ENCODE peak calls at places on chromosome 10, in seven cellular contexts. One of them, this sample, is unnamed.

GRCh38 chr10:121165276-121165675 is 314.1 kb downstream of the WDR11 start:
- DNase-seq in AG08396: no peak
- DNase-seq in GM06990: no peak
- DNase-seq in activated T-cell treated with anti-CD3 and anti-CD28 coated beads, Interleukin-2, amount 50 U/mL, for 4 hours: no peak
- DNase-seq in Calu3: no peak
- DNase-seq in stimulated activated CD4-positive, alpha-beta T cell treated with anti-CD3 and anti-CD28 coated beads, Interleukin-12 subunit alpha, Interleukin-12 subunit beta, amount 100 ng/mL, for 4 hours: no peak
- DNase-seq in activated CD4-positive, alpha-beta T cell treated with anti-CD3 and anti-CD28 coated beads, Interleukin-2, amount 10 ng/mL, durations not matched to agents 7 days and 5 days: no peak
- DNase-seq in this sample: peak

GRCh38 chr10:44105643-44106042 is 279.3 kb downstream of the CXCL12 start:
- DNase-seq in AG08396: no peak
- DNase-seq in GM06990: no peak
- DNase-seq in activated T-cell treated with anti-CD3 and anti-CD28 coated beads, Interleukin-2, amount 50 U/mL, for 4 hours: no peak
- DNase-seq in Calu3: no peak
- DNase-seq in stimulated activated CD4-positive, alpha-beta T cell treated with anti-CD3 and anti-CD28 coated beads, Interleukin-12 subunit alpha, Interleukin-12 subunit beta, amount 100 ng/mL, for 4 hours: no peak
- DNase-seq in activated CD4-positive, alpha-beta T cell treated with anti-CD3 and anti-CD28 coated beads, Interleukin-2, amount 10 ng/mL, durations not matched to agents 7 days and 5 days: no peak
- DNase-seq in this sample: no peak

GRCh38 chr10:59876695-59877094 is 29.7 kb downstream of the CCDC6 start:
- DNase-seq in AG08396: no peak
- DNase-seq in GM06990: no peak
- DNase-seq in activated T-cell treated with anti-CD3 and anti-CD28 coated beads, Interleukin-2, amount 50 U/mL, for 4 hours: no peak
- DNase-seq in Calu3: no peak
- DNase-seq in stimulated activated CD4-positive, alpha-beta T cell treated with anti-CD3 and anti-CD28 coated beads, Interleukin-12 subunit alpha, Interleukin-12 subunit beta, amount 100 ng/mL, for 4 hours: no peak
- DNase-seq in activated CD4-positive, alpha-beta T cell treated with anti-CD3 and anti-CD28 coated beads, Interleukin-2, amount 10 ng/mL, durations not matched to agents 7 days and 5 days: no peak
- DNase-seq in this sample: no peak

GRCh38 chr10:119755446-119755845 is 29.6 kb downstream of the INPP5F start:
- DNase-seq in AG08396: no peak
- DNase-seq in GM06990: no peak
- DNase-seq in activated T-cell treated with anti-CD3 and anti-CD28 coated beads, Interleukin-2, amount 50 U/mL, for 4 hours: no peak
- DNase-seq in Calu3: no peak
- DNase-seq in stimulated activated CD4-positive, alpha-beta T cell treated with anti-CD3 and anti-CD28 coated beads, Interleukin-12 subunit alpha, Interleukin-12 subunit beta, amount 100 ng/mL, for 4 hours: no peak
- DNase-seq in activated CD4-positive, alpha-beta T cell treated with anti-CD3 and anti-CD28 coated beads, Interleukin-2, amount 10 ng/mL, durations not matched to agents 7 days and 5 days: no peak
- DNase-seq in this sample: no peak

GRCh38 chr10:19638173-19638872 is 177.9 kb upstream of the PLXDC2 start:
- DNase-seq in AG08396: peak
- DNase-seq in GM06990: no peak
- DNase-seq in activated T-cell treated with anti-CD3 and anti-CD28 coated beads, Interleukin-2, amount 50 U/mL, for 4 hours: no peak
- DNase-seq in Calu3: no peak
- DNase-seq in stimulated activated CD4-positive, alpha-beta T cell treated with anti-CD3 and anti-CD28 coated beads, Interleukin-12 subunit alpha, Interleukin-12 subunit beta, amount 100 ng/mL, for 4 hours: no peak
- DNase-seq in activated CD4-positive, alpha-beta T cell treated with anti-CD3 and anti-CD28 coated beads, Interleukin-2, amount 10 ng/mL, durations not matched to agents 7 days and 5 days: no peak
- DNase-seq in this sample: peak

GRCh38 chr10:60958892-60959601 is 15.1 kb upstream of the RHOBTB1 start:
- DNase-seq in AG08396: no peak
- DNase-seq in GM06990: no peak
- DNase-seq in activated T-cell treated with anti-CD3 and anti-CD28 coated beads, Interleukin-2, amount 50 U/mL, for 4 hours: no peak
- DNase-seq in Calu3: no peak
- DNase-seq in stimulated activated CD4-positive, alpha-beta T cell treated with anti-CD3 and anti-CD28 coated beads, Interleukin-12 subunit alpha, Interleukin-12 subunit beta, amount 100 ng/mL, for 4 hours: no peak
- DNase-seq in activated CD4-positive, alpha-beta T cell treated with anti-CD3 and anti-CD28 coated beads, Interleukin-2, amount 10 ng/mL, durations not matched to agents 7 days and 5 days: no peak
- DNase-seq in this sample: peak

GRCh38 chr10:8279598-8279997 is 225.1 kb downstream of the GATA3 start:
- DNase-seq in AG08396: peak
- DNase-seq in GM06990: no peak
- DNase-seq in activated T-cell treated with anti-CD3 and anti-CD28 coated beads, Interleukin-2, amount 50 U/mL, for 4 hours: no peak
- DNase-seq in Calu3: peak
- DNase-seq in stimulated activated CD4-positive, alpha-beta T cell treated with anti-CD3 and anti-CD28 coated beads, Interleukin-12 subunit alpha, Interleukin-12 subunit beta, amount 100 ng/mL, for 4 hours: no peak
- DNase-seq in activated CD4-positive, alpha-beta T cell treated with anti-CD3 and anti-CD28 coated beads, Interleukin-2, amount 10 ng/mL, durations not matched to agents 7 days and 5 days: no peak
- DNase-seq in this sample: no peak

GRCh38 chr10:120506674-120507073 is 49.6 kb downstream of the PLPP4 start:
- DNase-seq in AG08396: peak
- DNase-seq in GM06990: no peak
- DNase-seq in activated T-cell treated with anti-CD3 and anti-CD28 coated beads, Interleukin-2, amount 50 U/mL, for 4 hours: no peak
- DNase-seq in Calu3: no peak
- DNase-seq in stimulated activated CD4-positive, alpha-beta T cell treated with anti-CD3 and anti-CD28 coated beads, Interleukin-12 subunit alpha, Interleukin-12 subunit beta, amount 100 ng/mL, for 4 hours: no peak
- DNase-seq in activated CD4-positive, alpha-beta T cell treated with anti-CD3 and anti-CD28 coated beads, Interleukin-2, amount 10 ng/mL, durations not matched to agents 7 days and 5 days: no peak
- DNase-seq in this sample: no peak

GRCh38 chr10:133285217-133285616 is 8.5 kb upstream of the ADAM8 start:
- DNase-seq in AG08396: no peak
- DNase-seq in GM06990: no peak
- DNase-seq in activated T-cell treated with anti-CD3 and anti-CD28 coated beads, Interleukin-2, amount 50 U/mL, for 4 hours: no peak
- DNase-seq in Calu3: no peak
- DNase-seq in stimulated activated CD4-positive, alpha-beta T cell treated with anti-CD3 and anti-CD28 coated beads, Interleukin-12 subunit alpha, Interleukin-12 subunit beta, amount 100 ng/mL, for 4 hours: no peak
- DNase-seq in activated CD4-positive, alpha-beta T cell treated with anti-CD3 and anti-CD28 coated beads, Interleukin-2, amount 10 ng/mL, durations not matched to agents 7 days and 5 days: no peak
- DNase-seq in this sample: no peak

GRCh38 chr10:31944071-31944433 is 15.4 kb upstream of the ARHGAP12 start:
- DNase-seq in AG08396: no peak
- DNase-seq in GM06990: no peak
- DNase-seq in activated T-cell treated with anti-CD3 and anti-CD28 coated beads, Interleukin-2, amount 50 U/mL, for 4 hours: no peak
- DNase-seq in Calu3: no peak
- DNase-seq in stimulated activated CD4-positive, alpha-beta T cell treated with anti-CD3 and anti-CD28 coated beads, Interleukin-12 subunit alpha, Interleukin-12 subunit beta, amount 100 ng/mL, for 4 hours: no peak
- DNase-seq in activated CD4-positive, alpha-beta T cell treated with anti-CD3 and anti-CD28 coated beads, Interleukin-2, amount 10 ng/mL, durations not matched to agents 7 days and 5 days: no peak
- DNase-seq in this sample: no peak

GRCh38 chr10:131006458-131007256 is 304.9 kb downstream of the TCERG1L start:
- DNase-seq in AG08396: no peak
- DNase-seq in GM06990: no peak
- DNase-seq in activated T-cell treated with anti-CD3 and anti-CD28 coated beads, Interleukin-2, amount 50 U/mL, for 4 hours: no peak
- DNase-seq in Calu3: no peak
- DNase-seq in stimulated activated CD4-positive, alpha-beta T cell treated with anti-CD3 and anti-CD28 coated beads, Interleukin-12 subunit alpha, Interleukin-12 subunit beta, amount 100 ng/mL, for 4 hours: no peak
- DNase-seq in activated CD4-positive, alpha-beta T cell treated with anti-CD3 and anti-CD28 coated beads, Interleukin-2, amount 10 ng/mL, durations not matched to agents 7 days and 5 days: no peak
- DNase-seq in this sample: no peak

GRCh38 chr10:65419629-65420028 is 1506.2 kb upstream of the LRRTM3 start:
- DNase-seq in AG08396: no peak
- DNase-seq in GM06990: no peak
- DNase-seq in activated T-cell treated with anti-CD3 and anti-CD28 coated beads, Interleukin-2, amount 50 U/mL, for 4 hours: no peak
- DNase-seq in Calu3: no peak
- DNase-seq in stimulated activated CD4-positive, alpha-beta T cell treated with anti-CD3 and anti-CD28 coated beads, Interleukin-12 subunit alpha, Interleukin-12 subunit beta, amount 100 ng/mL, for 4 hours: no peak
- DNase-seq in activated CD4-positive, alpha-beta T cell treated with anti-CD3 and anti-CD28 coated beads, Interleukin-2, amount 10 ng/mL, durations not matched to agents 7 days and 5 days: no peak
- DNase-seq in this sample: peak

GRCh38 chr10:5449823-5450222 is 37.5 kb downstream of the NET1 start:
- DNase-seq in AG08396: peak
- DNase-seq in GM06990: no peak
- DNase-seq in activated T-cell treated with anti-CD3 and anti-CD28 coated beads, Interleukin-2, amount 50 U/mL, for 4 hours: no peak
- DNase-seq in Calu3: peak
- DNase-seq in stimulated activated CD4-positive, alpha-beta T cell treated with anti-CD3 and anti-CD28 coated beads, Interleukin-12 subunit alpha, Interleukin-12 subunit beta, amount 100 ng/mL, for 4 hours: no peak
- DNase-seq in activated CD4-positive, alpha-beta T cell treated with anti-CD3 and anti-CD28 coated beads, Interleukin-2, amount 10 ng/mL, durations not matched to agents 7 days and 5 days: no peak
- DNase-seq in this sample: peak

GRCh38 chr10:129193148-129193547 is 273.9 kb upstream of the MGMT start:
- DNase-seq in AG08396: no peak
- DNase-seq in GM06990: no peak
- DNase-seq in activated T-cell treated with anti-CD3 and anti-CD28 coated beads, Interleukin-2, amount 50 U/mL, for 4 hours: no peak
- DNase-seq in Calu3: no peak
- DNase-seq in stimulated activated CD4-positive, alpha-beta T cell treated with anti-CD3 and anti-CD28 coated beads, Interleukin-12 subunit alpha, Interleukin-12 subunit beta, amount 100 ng/mL, for 4 hours: no peak
- DNase-seq in activated CD4-positive, alpha-beta T cell treated with anti-CD3 and anti-CD28 coated beads, Interleukin-2, amount 10 ng/mL, durations not matched to agents 7 days and 5 days: no peak
- DNase-seq in this sample: no peak

GRCh38 chr10:69089638-69090599 is 2.0 kb downstream of the SRGN start:
- DNase-seq in AG08396: no peak
- DNase-seq in GM06990: peak
- DNase-seq in activated T-cell treated with anti-CD3 and anti-CD28 coated beads, Interleukin-2, amount 50 U/mL, for 4 hours: peak
- DNase-seq in Calu3: no peak
- DNase-seq in stimulated activated CD4-positive, alpha-beta T cell treated with anti-CD3 and anti-CD28 coated beads, Interleukin-12 subunit alpha, Interleukin-12 subunit beta, amount 100 ng/mL, for 4 hours: peak
- DNase-seq in activated CD4-positive, alpha-beta T cell treated with anti-CD3 and anti-CD28 coated beads, Interleukin-2, amount 10 ng/mL, durations not matched to agents 7 days and 5 days: peak
- DNase-seq in this sample: no peak

GRCh38 chr10:22340362-22341189 is 4.7 kb upstream of the SPAG6 start:
- DNase-seq in AG08396: peak
- DNase-seq in GM06990: peak
- DNase-seq in activated T-cell treated with anti-CD3 and anti-CD28 coated beads, Interleukin-2, amount 50 U/mL, for 4 hours: peak
- DNase-seq in Calu3: peak
- DNase-seq in stimulated activated CD4-positive, alpha-beta T cell treated with anti-CD3 and anti-CD28 coated beads, Interleukin-12 subunit alpha, Interleukin-12 subunit beta, amount 100 ng/mL, for 4 hours: peak
- DNase-seq in activated CD4-positive, alpha-beta T cell treated with anti-CD3 and anti-CD28 coated beads, Interleukin-2, amount 10 ng/mL, durations not matched to agents 7 days and 5 days: peak
- DNase-seq in this sample: peak

GRCh38 chr10:119103687-119104652 is at the start of gene DENND10:
- DNase-seq in AG08396: peak
- DNase-seq in GM06990: peak
- DNase-seq in activated T-cell treated with anti-CD3 and anti-CD28 coated beads, Interleukin-2, amount 50 U/mL, for 4 hours: peak
- DNase-seq in Calu3: peak
- DNase-seq in stimulated activated CD4-positive, alpha-beta T cell treated with anti-CD3 and anti-CD28 coated beads, Interleukin-12 subunit alpha, Interleukin-12 subunit beta, amount 100 ng/mL, for 4 hours: peak
- DNase-seq in activated CD4-positive, alpha-beta T cell treated with anti-CD3 and anti-CD28 coated beads, Interleukin-2, amount 10 ng/mL, durations not matched to agents 7 days and 5 days: peak
- DNase-seq in this sample: peak

GRCh38 chr10:91635401-91636400 is 2.8 kb upstream of the PPP1R3C start:
- DNase-seq in AG08396: peak
- DNase-seq in GM06990: no peak
- DNase-seq in activated T-cell treated with anti-CD3 and anti-CD28 coated beads, Interleukin-2, amount 50 U/mL, for 4 hours: peak
- DNase-seq in Calu3: peak
- DNase-seq in stimulated activated CD4-positive, alpha-beta T cell treated with anti-CD3 and anti-CD28 coated beads, Interleukin-12 subunit alpha, Interleukin-12 subunit beta, amount 100 ng/mL, for 4 hours: no peak
- DNase-seq in activated CD4-positive, alpha-beta T cell treated with anti-CD3 and anti-CD28 coated beads, Interleukin-2, amount 10 ng/mL, durations not matched to agents 7 days and 5 days: peak
- DNase-seq in this sample: peak

GRCh38 chr10:104350146-104350635 is 3.4 kb upstream of the CFAP58 start:
- DNase-seq in AG08396: peak
- DNase-seq in GM06990: no peak
- DNase-seq in activated T-cell treated with anti-CD3 and anti-CD28 coated beads, Interleukin-2, amount 50 U/mL, for 4 hours: no peak
- DNase-seq in Calu3: no peak
- DNase-seq in stimulated activated CD4-positive, alpha-beta T cell treated with anti-CD3 and anti-CD28 coated beads, Interleukin-12 subunit alpha, Interleukin-12 subunit beta, amount 100 ng/mL, for 4 hours: no peak
- DNase-seq in activated CD4-positive, alpha-beta T cell treated with anti-CD3 and anti-CD28 coated beads, Interleukin-2, amount 10 ng/mL, durations not matched to agents 7 days and 5 days: peak
- DNase-seq in this sample: peak

GRCh38 chr10:68212721-68213352 is 19.1 kb downstream of the ATOH7 start:
- DNase-seq in AG08396: peak
- DNase-seq in GM06990: no peak
- DNase-seq in activated T-cell treated with anti-CD3 and anti-CD28 coated beads, Interleukin-2, amount 50 U/mL, for 4 hours: no peak
- DNase-seq in Calu3: no peak
- DNase-seq in stimulated activated CD4-positive, alpha-beta T cell treated with anti-CD3 and anti-CD28 coated beads, Interleukin-12 subunit alpha, Interleukin-12 subunit beta, amount 100 ng/mL, for 4 hours: no peak
- DNase-seq in activated CD4-positive, alpha-beta T cell treated with anti-CD3 and anti-CD28 coated beads, Interleukin-2, amount 10 ng/mL, durations not matched to agents 7 days and 5 days: peak
- DNase-seq in this sample: peak

GRCh38 chr10:13806419-13806818 is 219.7 kb downstream of the PRPF18 start:
- DNase-seq in AG08396: no peak
- DNase-seq in GM06990: no peak
- DNase-seq in activated T-cell treated with anti-CD3 and anti-CD28 coated beads, Interleukin-2, amount 50 U/mL, for 4 hours: no peak
- DNase-seq in Calu3: no peak
- DNase-seq in stimulated activated CD4-positive, alpha-beta T cell treated with anti-CD3 and anti-CD28 coated beads, Interleukin-12 subunit alpha, Interleukin-12 subunit beta, amount 100 ng/mL, for 4 hours: no peak
- DNase-seq in activated CD4-positive, alpha-beta T cell treated with anti-CD3 and anti-CD28 coated beads, Interleukin-2, amount 10 ng/mL, durations not matched to agents 7 days and 5 days: no peak
- DNase-seq in this sample: no peak

GRCh38 chr10:42177077-42177792 is 461.1 kb downstream of the ZNF33B start:
- DNase-seq in AG08396: no peak
- DNase-seq in GM06990: peak
- DNase-seq in activated T-cell treated with anti-CD3 and anti-CD28 coated beads, Interleukin-2, amount 50 U/mL, for 4 hours: no peak
- DNase-seq in Calu3: no peak
- DNase-seq in stimulated activated CD4-positive, alpha-beta T cell treated with anti-CD3 and anti-CD28 coated beads, Interleukin-12 subunit alpha, Interleukin-12 subunit beta, amount 100 ng/mL, for 4 hours: no peak
- DNase-seq in activated CD4-positive, alpha-beta T cell treated with anti-CD3 and anti-CD28 coated beads, Interleukin-2, amount 10 ng/mL, durations not matched to agents 7 days and 5 days: no peak
- DNase-seq in this sample: peak

GRCh38 chr10:11824376-11824775 is 1.2 kb downstream of the PROSER2 start:
- DNase-seq in AG08396: no peak
- DNase-seq in GM06990: no peak
- DNase-seq in activated T-cell treated with anti-CD3 and anti-CD28 coated beads, Interleukin-2, amount 50 U/mL, for 4 hours: no peak
- DNase-seq in Calu3: no peak
- DNase-seq in stimulated activated CD4-positive, alpha-beta T cell treated with anti-CD3 and anti-CD28 coated beads, Interleukin-12 subunit alpha, Interleukin-12 subunit beta, amount 100 ng/mL, for 4 hours: no peak
- DNase-seq in activated CD4-positive, alpha-beta T cell treated with anti-CD3 and anti-CD28 coated beads, Interleukin-2, amount 10 ng/mL, durations not matched to agents 7 days and 5 days: no peak
- DNase-seq in this sample: no peak

GRCh38 chr10:95242581-95243317 is 48.1 kb downstream of the PDLIM1 start:
- DNase-seq in AG08396: peak
- DNase-seq in GM06990: no peak
- DNase-seq in activated T-cell treated with anti-CD3 and anti-CD28 coated beads, Interleukin-2, amount 50 U/mL, for 4 hours: no peak
- DNase-seq in Calu3: peak
- DNase-seq in stimulated activated CD4-positive, alpha-beta T cell treated with anti-CD3 and anti-CD28 coated beads, Interleukin-12 subunit alpha, Interleukin-12 subunit beta, amount 100 ng/mL, for 4 hours: peak
- DNase-seq in activated CD4-positive, alpha-beta T cell treated with anti-CD3 and anti-CD28 coated beads, Interleukin-2, amount 10 ng/mL, durations not matched to agents 7 days and 5 days: peak
- DNase-seq in this sample: peak

GRCh38 chr10:78134919-78135318 is 101.3 kb downstream of the RPS24 start:
- DNase-seq in AG08396: no peak
- DNase-seq in GM06990: no peak
- DNase-seq in activated T-cell treated with anti-CD3 and anti-CD28 coated beads, Interleukin-2, amount 50 U/mL, for 4 hours: no peak
- DNase-seq in Calu3: no peak
- DNase-seq in stimulated activated CD4-positive, alpha-beta T cell treated with anti-CD3 and anti-CD28 coated beads, Interleukin-12 subunit alpha, Interleukin-12 subunit beta, amount 100 ng/mL, for 4 hours: no peak
- DNase-seq in activated CD4-positive, alpha-beta T cell treated with anti-CD3 and anti-CD28 coated beads, Interleukin-2, amount 10 ng/mL, durations not matched to agents 7 days and 5 days: no peak
- DNase-seq in this sample: no peak

GRCh38 chr10:62769574-62770242 is 34.8 kb upstream of the ADO start:
- DNase-seq in AG08396: no peak
- DNase-seq in GM06990: peak
- DNase-seq in activated T-cell treated with anti-CD3 and anti-CD28 coated beads, Interleukin-2, amount 50 U/mL, for 4 hours: no peak
- DNase-seq in Calu3: no peak
- DNase-seq in stimulated activated CD4-positive, alpha-beta T cell treated with anti-CD3 and anti-CD28 coated beads, Interleukin-12 subunit alpha, Interleukin-12 subunit beta, amount 100 ng/mL, for 4 hours: no peak
- DNase-seq in activated CD4-positive, alpha-beta T cell treated with anti-CD3 and anti-CD28 coated beads, Interleukin-2, amount 10 ng/mL, durations not matched to agents 7 days and 5 days: no peak
- DNase-seq in this sample: peak

GRCh38 chr10:74194999-74195398 is 44.0 kb downstream of the ADK start:
- DNase-seq in AG08396: no peak
- DNase-seq in GM06990: no peak
- DNase-seq in activated T-cell treated with anti-CD3 and anti-CD28 coated beads, Interleukin-2, amount 50 U/mL, for 4 hours: no peak
- DNase-seq in Calu3: no peak
- DNase-seq in stimulated activated CD4-positive, alpha-beta T cell treated with anti-CD3 and anti-CD28 coated beads, Interleukin-12 subunit alpha, Interleukin-12 subunit beta, amount 100 ng/mL, for 4 hours: no peak
- DNase-seq in activated CD4-positive, alpha-beta T cell treated with anti-CD3 and anti-CD28 coated beads, Interleukin-2, amount 10 ng/mL, durations not matched to agents 7 days and 5 days: no peak
- DNase-seq in this sample: no peak

GRCh38 chr10:8060010-8060703 is 5.7 kb downstream of the GATA3 start:
- DNase-seq in AG08396: no peak
- DNase-seq in GM06990: peak
- DNase-seq in activated T-cell treated with anti-CD3 and anti-CD28 coated beads, Interleukin-2, amount 50 U/mL, for 4 hours: no peak
- DNase-seq in Calu3: no peak
- DNase-seq in stimulated activated CD4-positive, alpha-beta T cell treated with anti-CD3 and anti-CD28 coated beads, Interleukin-12 subunit alpha, Interleukin-12 subunit beta, amount 100 ng/mL, for 4 hours: no peak
- DNase-seq in activated CD4-positive, alpha-beta T cell treated with anti-CD3 and anti-CD28 coated beads, Interleukin-2, amount 10 ng/mL, durations not matched to agents 7 days and 5 days: peak
- DNase-seq in this sample: peak

GRCh38 chr10:75165684-75166622 is 44.6 kb upstream of the VDAC2 start:
- DNase-seq in AG08396: no peak
- DNase-seq in GM06990: peak
- DNase-seq in activated T-cell treated with anti-CD3 and anti-CD28 coated beads, Interleukin-2, amount 50 U/mL, for 4 hours: no peak
- DNase-seq in Calu3: no peak
- DNase-seq in stimulated activated CD4-positive, alpha-beta T cell treated with anti-CD3 and anti-CD28 coated beads, Interleukin-12 subunit alpha, Interleukin-12 subunit beta, amount 100 ng/mL, for 4 hours: no peak
- DNase-seq in activated CD4-positive, alpha-beta T cell treated with anti-CD3 and anti-CD28 coated beads, Interleukin-2, amount 10 ng/mL, durations not matched to agents 7 days and 5 days: peak
- DNase-seq in this sample: peak

GRCh38 chr10:58266826-58267712 is 625 bp downstream of the IPMK start:
- DNase-seq in AG08396: peak
- DNase-seq in GM06990: peak
- DNase-seq in activated T-cell treated with anti-CD3 and anti-CD28 coated beads, Interleukin-2, amount 50 U/mL, for 4 hours: peak
- DNase-seq in Calu3: peak
- DNase-seq in stimulated activated CD4-positive, alpha-beta T cell treated with anti-CD3 and anti-CD28 coated beads, Interleukin-12 subunit alpha, Interleukin-12 subunit beta, amount 100 ng/mL, for 4 hours: peak
- DNase-seq in activated CD4-positive, alpha-beta T cell treated with anti-CD3 and anti-CD28 coated beads, Interleukin-2, amount 10 ng/mL, durations not matched to agents 7 days and 5 days: peak
- DNase-seq in this sample: peak

GRCh38 chr10:4450981-4451501 is 375.0 kb upstream of the AKR1E2 start:
- DNase-seq in AG08396: peak
- DNase-seq in GM06990: no peak
- DNase-seq in activated T-cell treated with anti-CD3 and anti-CD28 coated beads, Interleukin-2, amount 50 U/mL, for 4 hours: no peak
- DNase-seq in Calu3: no peak
- DNase-seq in stimulated activated CD4-positive, alpha-beta T cell treated with anti-CD3 and anti-CD28 coated beads, Interleukin-12 subunit alpha, Interleukin-12 subunit beta, amount 100 ng/mL, for 4 hours: no peak
- DNase-seq in activated CD4-positive, alpha-beta T cell treated with anti-CD3 and anti-CD28 coated beads, Interleukin-2, amount 10 ng/mL, durations not matched to agents 7 days and 5 days: no peak
- DNase-seq in this sample: peak

GRCh38 chr10:12907651-12908050 is 93.9 kb downstream of the CCDC3 start:
- DNase-seq in AG08396: no peak
- DNase-seq in GM06990: no peak
- DNase-seq in activated T-cell treated with anti-CD3 and anti-CD28 coated beads, Interleukin-2, amount 50 U/mL, for 4 hours: no peak
- DNase-seq in Calu3: no peak
- DNase-seq in stimulated activated CD4-positive, alpha-beta T cell treated with anti-CD3 and anti-CD28 coated beads, Interleukin-12 subunit alpha, Interleukin-12 subunit beta, amount 100 ng/mL, for 4 hours: no peak
- DNase-seq in activated CD4-positive, alpha-beta T cell treated with anti-CD3 and anti-CD28 coated beads, Interleukin-2, amount 10 ng/mL, durations not matched to agents 7 days and 5 days: no peak
- DNase-seq in this sample: peak

GRCh38 chr10:107589081-107589480 is 424.6 kb upstream of the SORCS1 start:
- DNase-seq in AG08396: no peak
- DNase-seq in GM06990: no peak
- DNase-seq in activated T-cell treated with anti-CD3 and anti-CD28 coated beads, Interleukin-2, amount 50 U/mL, for 4 hours: no peak
- DNase-seq in Calu3: no peak
- DNase-seq in stimulated activated CD4-positive, alpha-beta T cell treated with anti-CD3 and anti-CD28 coated beads, Interleukin-12 subunit alpha, Interleukin-12 subunit beta, amount 100 ng/mL, for 4 hours: no peak
- DNase-seq in activated CD4-positive, alpha-beta T cell treated with anti-CD3 and anti-CD28 coated beads, Interleukin-2, amount 10 ng/mL, durations not matched to agents 7 days and 5 days: no peak
- DNase-seq in this sample: peak

GRCh38 chr10:77463499-77463898 is 174.1 kb downstream of the KCNMA1 start:
- DNase-seq in AG08396: no peak
- DNase-seq in GM06990: no peak
- DNase-seq in activated T-cell treated with anti-CD3 and anti-CD28 coated beads, Interleukin-2, amount 50 U/mL, for 4 hours: no peak
- DNase-seq in Calu3: no peak
- DNase-seq in stimulated activated CD4-positive, alpha-beta T cell treated with anti-CD3 and anti-CD28 coated beads, Interleukin-12 subunit alpha, Interleukin-12 subunit beta, amount 100 ng/mL, for 4 hours: no peak
- DNase-seq in activated CD4-positive, alpha-beta T cell treated with anti-CD3 and anti-CD28 coated beads, Interleukin-2, amount 10 ng/mL, durations not matched to agents 7 days and 5 days: no peak
- DNase-seq in this sample: no peak

GRCh38 chr10:30596037-30596436 is 33.5 kb downstream of the LYZL2 start:
- DNase-seq in AG08396: no peak
- DNase-seq in GM06990: no peak
- DNase-seq in activated T-cell treated with anti-CD3 and anti-CD28 coated beads, Interleukin-2, amount 50 U/mL, for 4 hours: no peak
- DNase-seq in Calu3: no peak
- DNase-seq in stimulated activated CD4-positive, alpha-beta T cell treated with anti-CD3 and anti-CD28 coated beads, Interleukin-12 subunit alpha, Interleukin-12 subunit beta, amount 100 ng/mL, for 4 hours: no peak
- DNase-seq in activated CD4-positive, alpha-beta T cell treated with anti-CD3 and anti-CD28 coated beads, Interleukin-2, amount 10 ng/mL, durations not matched to agents 7 days and 5 days: no peak
- DNase-seq in this sample: no peak

GRCh38 chr10:17873946-17874345 is 64.8 kb downstream of the MRC1 start:
- DNase-seq in AG08396: no peak
- DNase-seq in GM06990: no peak
- DNase-seq in activated T-cell treated with anti-CD3 and anti-CD28 coated beads, Interleukin-2, amount 50 U/mL, for 4 hours: no peak
- DNase-seq in Calu3: no peak
- DNase-seq in stimulated activated CD4-positive, alpha-beta T cell treated with anti-CD3 and anti-CD28 coated beads, Interleukin-12 subunit alpha, Interleukin-12 subunit beta, amount 100 ng/mL, for 4 hours: no peak
- DNase-seq in activated CD4-positive, alpha-beta T cell treated with anti-CD3 and anti-CD28 coated beads, Interleukin-2, amount 10 ng/mL, durations not matched to agents 7 days and 5 days: no peak
- DNase-seq in this sample: no peak

GRCh38 chr10:115022754-115023153 is 70.4 kb upstream of the ATRNL1 start:
- DNase-seq in AG08396: no peak
- DNase-seq in GM06990: peak
- DNase-seq in activated T-cell treated with anti-CD3 and anti-CD28 coated beads, Interleukin-2, amount 50 U/mL, for 4 hours: no peak
- DNase-seq in Calu3: no peak
- DNase-seq in stimulated activated CD4-positive, alpha-beta T cell treated with anti-CD3 and anti-CD28 coated beads, Interleukin-12 subunit alpha, Interleukin-12 subunit beta, amount 100 ng/mL, for 4 hours: no peak
- DNase-seq in activated CD4-positive, alpha-beta T cell treated with anti-CD3 and anti-CD28 coated beads, Interleukin-2, amount 10 ng/mL, durations not matched to agents 7 days and 5 days: no peak
- DNase-seq in this sample: no peak